ENCODE peak calls at places on chromosomes 2 and 18, in nine cellular contexts. I is GM23248, M is Peyer's patch, P is esophagus squamous epithelium, V is gastrocnemius medialis, F is AG04449, Z is fibroblast of lung, N is astrocyte of the spinal cord, X is breast epithelium. H is an unnamed sample.

GRCh38 chr2:232526296-232527055 is 516 bp downstream of the CHRND start:
- DNase-seq in I (no peak), M (no peak), P (no peak), V (no peak), F (no peak), Z (no peak), N (no peak), X (no peak), H (no peak)

GRCh38 chr2:207632575-207633492 is 7.6 kb upstream of the METTL21A start:
- DNase-seq in I (peak), M (no peak), P (no peak), V (no peak), F (no peak), Z (peak), N (no peak), X (no peak), H (no peak)

GRCh38 chr18:55500316-55501086 is 87.5 kb downstream of the TCF4 start:
- DNase-seq in I (peak), M (no peak), P (no peak), V (no peak), F (peak), Z (peak), N (peak), X (no peak), H (no peak)

GRCh38 chr2:111236027-111236426 is 115.3 kb downstream of the BCL2L11 start:
- DNase-seq in I (no peak), M (no peak), P (no peak), V (no peak), F (no peak), Z (no peak), N (no peak), X (peak), H (peak)

GRCh38 chr18:50644807-50645206 is 84.9 kb downstream of the MAPK4 start:
- DNase-seq in I (peak), M (no peak), P (no peak), V (no peak), F (no peak), Z (no peak), N (no peak), X (no peak), H (no peak)

GRCh38 chr18:37465922-37466321 is 99.7 kb downstream of the CELF4 start:
- DNase-seq in I (no peak), M (no peak), P (no peak), V (no peak), F (no peak), Z (no peak), N (no peak), X (no peak), H (no peak)

GRCh38 chr2:7269993-7270392 is 352.8 kb downstream of the RNF144A start:
- DNase-seq in I (no peak), M (no peak), P (no peak), V (no peak), F (no peak), Z (no peak), N (no peak), X (no peak), H (no peak)

GRCh38 chr2:216490061-216490460 is 8.6 kb upstream of the RPL37A start:
- DNase-seq in I (peak), M (no peak), P (no peak), V (no peak), F (peak), Z (peak), N (peak), X (no peak), H (no peak)

GRCh38 chr2:173157894-173158293 is 82.2 kb downstream of the MAP3K20 start:
- DNase-seq in I (no peak), M (no peak), P (no peak), V (no peak), F (no peak), Z (no peak), N (no peak), X (no peak), H (no peak)

GRCh38 chr2:58640042-58640441 is 398.9 kb upstream of the FANCL start:
- DNase-seq in I (no peak), M (no peak), P (no peak), V (no peak), F (no peak), Z (no peak), N (no peak), X (no peak), H (no peak)

GRCh38 chr2:150466770-150467640 is 20.5 kb downstream of the RND3 start:
- DNase-seq in I (peak), M (no peak), P (no peak), V (no peak), F (no peak), Z (peak), N (peak), X (no peak), H (no peak)

GRCh38 chr2:237859533-237860272 is at the start of gene RAMP1:
- DNase-seq in I (peak), M (no peak), P (no peak), V (peak), F (no peak), Z (peak), N (no peak), X (no peak), H (peak)

GRCh38 chr2:169526451-169526850 is 16.9 kb downstream of the KLHL41 start:
- DNase-seq in I (peak), M (no peak), P (no peak), V (no peak), F (no peak), Z (peak), N (no peak), X (no peak), H (no peak)

GRCh38 chr2:41944218-41944880 is 103.5 kb upstream of the PKDCC start:
- DNase-seq in I (no peak), M (no peak), P (no peak), V (no peak), F (no peak), Z (no peak), N (no peak), X (no peak), H (no peak)

GRCh38 chr2:207133862-207134519 is 31.8 kb downstream of the KLF7 start:
- DNase-seq in I (peak), M (no peak), P (no peak), V (peak), F (peak), Z (peak), N (peak), X (peak), H (peak)

DNA sequence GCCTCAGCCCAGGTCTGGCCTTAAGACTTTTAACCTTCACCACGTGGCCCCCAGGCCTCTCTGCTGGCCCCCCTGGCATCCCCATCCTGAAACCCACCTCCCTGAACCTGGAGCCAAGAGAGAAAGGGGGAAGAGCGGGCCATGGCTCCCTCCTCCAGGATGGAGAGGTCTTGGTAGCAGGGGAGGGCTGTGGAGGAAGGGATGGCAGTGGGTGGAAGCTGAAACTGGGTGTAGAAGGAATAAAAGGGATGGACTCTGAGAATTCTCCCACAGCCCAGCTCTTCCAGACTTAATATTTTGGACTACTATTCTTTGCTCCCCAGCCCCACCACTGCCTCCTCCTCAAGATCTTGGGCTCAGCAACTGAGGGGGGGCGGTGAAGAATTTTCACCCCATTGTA is 692 bp downstream of the TNS1 start:
- DNase-seq in I (peak), M (no peak), P (no peak), V (no peak), F (no peak), Z (no peak), N (no peak), X (no peak), H (no peak)
- H3K4me3 ChIP-seq in I (peak), M (peak), P (peak), V (no peak), F (peak), Z (peak), N (peak), X (peak), H (peak)

DNA sequence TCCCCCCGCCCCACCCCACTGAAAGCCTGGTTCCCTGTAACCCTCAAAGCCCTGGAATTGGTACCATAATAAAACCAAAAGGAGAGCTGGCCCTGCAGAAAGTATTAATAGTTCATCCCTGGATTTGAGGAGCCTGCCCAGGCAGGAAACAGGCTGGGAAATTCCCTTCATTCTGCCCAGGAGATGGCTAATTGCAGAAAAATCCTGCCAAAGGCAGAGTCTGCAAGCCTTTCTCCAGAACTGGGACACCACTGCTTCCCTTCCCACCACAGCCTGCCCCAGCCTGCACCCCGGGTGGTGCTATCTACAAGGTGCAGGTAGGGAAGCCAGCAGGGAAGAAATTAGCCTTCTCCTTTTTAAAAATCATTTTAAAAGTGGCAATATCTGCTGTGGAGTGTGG is 16.2 kb downstream of the GKN2 start:
- DNase-seq in I (peak), M (no peak), P (no peak), V (no peak), F (peak), Z (peak), N (peak), X (no peak), H (no peak)
- H3K4me3 ChIP-seq in I (no peak), M (no peak), P (no peak), V (no peak), F (no peak), Z (no peak), N (no peak), X (no peak), H (no peak)

GRCh38 chr18:45251236-45251635 is 364.0 kb upstream of the SLC14A2 start:
- DNase-seq in I (peak), M (no peak), P (no peak), V (no peak), F (no peak), Z (peak), N (no peak), X (no peak), H (no peak)

GRCh38 chr18:45248240-45248903 is 366.9 kb upstream of the SLC14A2 start:
- DNase-seq in I (peak), M (no peak), P (no peak), V (no peak), F (peak), Z (peak), N (peak), X (no peak), H (no peak)

GRCh38 chr18:45252474-45252873 is 362.8 kb upstream of the SLC14A2 start:
- DNase-seq in I (no peak), M (no peak), P (no peak), V (no peak), F (no peak), Z (no peak), N (no peak), X (no peak), H (no peak)

GRCh38 chr18:45250479-45250878 is 364.8 kb upstream of the SLC14A2 start:
- DNase-seq in I (no peak), M (no peak), P (no peak), V (no peak), F (no peak), Z (no peak), N (no peak), X (no peak), H (no peak)

GRCh38 chr18:45249306-45249705 is 366.0 kb upstream of the SLC14A2 start:
- DNase-seq in I (peak), M (no peak), P (no peak), V (no peak), F (no peak), Z (peak), N (no peak), X (no peak), H (no peak)
- H3K4me3 ChIP-seq in I (no peak), M (no peak), P (no peak), V (no peak), F (no peak), Z (no peak), N (no peak), X (no peak), H (no peak)

DNA sequence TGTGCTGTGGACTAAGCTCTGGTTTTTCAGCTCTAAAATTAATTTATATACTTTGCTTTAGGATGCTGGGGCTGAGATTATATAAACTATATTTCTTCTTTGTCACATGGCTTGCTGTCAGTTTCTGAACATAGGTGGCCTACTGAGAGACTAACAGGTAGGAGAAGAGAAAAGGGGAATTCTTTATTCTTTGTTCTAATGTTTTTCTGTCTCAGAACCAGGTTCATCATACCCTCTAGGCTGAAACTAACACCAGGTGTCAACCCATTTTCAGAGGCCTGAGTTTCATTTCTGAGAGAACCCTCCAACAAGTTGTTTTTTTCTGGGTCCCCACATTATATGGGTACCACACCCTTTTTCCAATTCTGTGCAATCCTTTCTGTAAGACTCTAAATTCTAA is 843.6 kb downstream of the TRIB2 start:
- DNase-seq in I (no peak), M (no peak), P (no peak), V (no peak), F (no peak), Z (no peak), N (no peak), X (no peak), H (no peak)
- H3K4me3 ChIP-seq in I (no peak), M (no peak), P (no peak), V (no peak), F (no peak), Z (no peak), N (no peak), X (no peak), H (no peak)

GRCh38 chr2:215423928-215424540 is 11.8 kb downstream of the FN1 start:
- DNase-seq in I (peak), M (no peak), P (no peak), V (no peak), F (no peak), Z (peak), N (peak), X (no peak), H (no peak)

GRCh38 chr2:215428060-215428910 is 7.6 kb downstream of the FN1 start:
- DNase-seq in I (peak), M (no peak), P (no peak), V (no peak), F (no peak), Z (peak), N (peak), X (no peak), H (no peak)

GRCh38 chr2:215429424-215429823 is 6.4 kb downstream of the FN1 start:
- DNase-seq in I (peak), M (no peak), P (no peak), V (no peak), F (no peak), Z (peak), N (no peak), X (no peak), H (no peak)

GRCh38 chr2:215425021-215425782 is 10.7 kb downstream of the FN1 start:
- DNase-seq in I (peak), M (no peak), P (no peak), V (no peak), F (no peak), Z (peak), N (peak), X (no peak), H (no peak)

GRCh38 chr2:215427585-215427984 is 8.3 kb downstream of the FN1 start:
- DNase-seq in I (peak), M (no peak), P (no peak), V (no peak), F (no peak), Z (peak), N (peak), X (no peak), H (no peak)
- H3K4me3 ChIP-seq in I (peak), M (no peak), P (no peak), V (no peak), F (no peak), Z (no peak), N (peak), X (no peak), H (no peak)

GRCh38 chr2:86500325-86500724 is 59.2 kb downstream of the KDM3A start:
- DNase-seq in I (no peak), M (no peak), P (no peak), V (no peak), F (no peak), Z (no peak), N (no peak), X (no peak), H (no peak)
- H3K4me3 ChIP-seq in I (no peak), M (no peak), P (no peak), V (no peak), F (no peak), Z (no peak), N (no peak), X (no peak), H (no peak)

GRCh38 chr2:9897796-9898195 is 53.7 kb upstream of the GRHL1 start:
- DNase-seq in I (peak), M (no peak), P (no peak), V (no peak), F (no peak), Z (peak), N (no peak), X (no peak), H (no peak)
- H3K4me3 ChIP-seq in I (peak), M (no peak), P (no peak), V (no peak), F (no peak), Z (no peak), N (no peak), X (no peak), H (no peak)

DNA sequence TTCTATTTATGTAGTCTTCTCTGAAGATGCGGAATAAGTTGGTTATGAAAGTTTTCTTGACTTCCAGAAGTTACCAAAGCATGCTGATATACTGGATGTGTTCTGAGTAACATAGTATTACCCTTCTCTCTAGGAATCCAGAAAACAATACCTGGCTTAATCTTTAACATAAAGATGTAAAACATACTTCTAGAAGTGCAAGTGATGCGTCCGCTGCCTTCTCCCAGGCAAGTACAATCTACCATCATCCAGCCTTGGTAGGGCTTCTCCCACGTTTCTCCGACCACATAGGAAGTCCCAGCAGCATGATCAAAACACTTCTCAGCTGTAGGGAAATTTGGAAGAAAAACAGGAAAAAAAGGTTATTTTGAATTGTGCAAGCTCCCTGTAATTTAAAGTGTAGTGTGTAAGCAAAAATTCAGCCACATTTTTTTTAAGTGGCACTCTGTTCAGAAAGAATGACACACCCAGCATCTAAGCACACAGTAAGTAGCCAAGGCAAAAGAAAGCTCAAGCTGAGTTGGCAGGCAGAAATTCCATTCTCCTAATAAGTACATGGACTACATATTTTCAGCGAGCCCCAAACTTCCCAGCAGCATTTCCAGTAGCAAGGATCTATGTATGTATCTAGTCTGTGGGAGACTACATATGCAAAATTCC is 5.2 kb downstream of the FN1 start:
- DNase-seq in I (peak), M (no peak), P (no peak), V (no peak), F (peak), Z (peak), N (peak), X (no peak), H (no peak)
- H3K4me3 ChIP-seq in I (peak), M (no peak), P (no peak), V (no peak), F (peak), Z (no peak), N (peak), X (no peak), H (no peak)

H was measured in psoas muscle.